ENCODE peak calls at places on chromosomes 6 and 20, in seven cellular contexts. B is OCI-LY7; O is AG10803; K is activated B cell treated with CpG ODN at 0.5 μM for 24 hours; W is CD8-positive, alpha-beta T cell; C is GM10248; U is A549. T is an unnamed sample.

GRCh38 chr6:106082735-106083398 is 3.3 kb upstream of the PRDM1 start:
- DNase-seq in B (no peak), O (peak; percentile 80), K (no peak), W (no peak), C (no peak), U (no peak), T (no peak)

GRCh38 chr20:8144282-8145245 is 12.5 kb downstream of the PLCB1 start:
- DNase-seq in B (no peak), O (peak; percentile 93), K (no peak), W (no peak), C (no peak), U (no peak), T (no peak)

GRCh38 chr6:108492131-108492766 is 68.5 kb upstream of the FOXO3 start:
- DNase-seq in B (peak; percentile 49), O (peak; percentile 58), K (no peak), W (no peak), C (peak; percentile 33), U (peak; percentile 38), T (no peak)

GRCh38 chr20:391041-391711 is 10.6 kb downstream of the TRIB3 start:
- DNase-seq in B (no peak), O (no peak), K (no peak), W (no peak), C (no peak), U (no peak), T (no peak)

GRCh38 chr6:22095886-22096285 is 200.9 kb downstream of the PRL start:
- DNase-seq in B (no peak), O (no peak), K (no peak), W (no peak), C (no peak), U (no peak), T (no peak)

GRCh38 chr20:61803416-61803902 is 262.2 kb downstream of the TAF4 start:
- DNase-seq in B (no peak), O (no peak), K (no peak), W (no peak), C (no peak), U (no peak), T (no peak)

GRCh38 chr6:146913842-146914562 is 290.2 kb upstream of the STXBP5 start:
- DNase-seq in B (no peak), O (peak; percentile 99), K (no peak), W (no peak), C (no peak), U (peak; percentile 90), T (peak; percentile 61)

GRCh38 chr6:21769405-21769851 is 175.9 kb downstream of the SOX4 start:
- DNase-seq in B (no peak), O (peak; percentile 88), K (no peak), W (no peak), C (no peak), U (no peak), T (no peak)

GRCh38 chr6:22886881-22887581 is 317.7 kb downstream of the HDGFL1 start:
- DNase-seq in B (no peak), O (peak; percentile 75), K (no peak), W (no peak), C (no peak), U (no peak), T (no peak)

GRCh38 chr6:154408906-154409500 is 52.4 kb upstream of the IPCEF1 start:
- DNase-seq in B (peak; percentile 11), O (no peak), K (no peak), W (no peak), C (no peak), U (peak; percentile 55), T (no peak)
- TF ChIP-seq CTCF in B (peak; percentile 28), O (peak; percentile 40), K (no peak), W (no peak), C (no peak), U (peak; percentile 59), T (peak; percentile 14)

GRCh38 chr6:39076993-39077535 is 28.5 kb downstream of the GLP1R start:
- DNase-seq in B (no peak), O (no peak), K (no peak), W (no peak), C (peak; percentile 29), U (no peak), T (no peak)
- TF ChIP-seq CTCF in B (no peak), O (no peak), K (no peak), W (no peak), C (no peak), U (no peak), T (no peak)

GRCh38 chr6:119078449-119079287 is at the start of gene FAM184A:
- DNase-seq in B (no peak), O (peak; percentile 30), K (peak; percentile 61), W (peak; percentile 68), C (peak; percentile 58), U (peak; percentile 33), T (peak; percentile 51)
- TF ChIP-seq CTCF in B (no peak), O (no peak), K (no peak), W (no peak), C (peak; percentile 25), U (peak; percentile 23), T (peak; percentile 26)

GRCh38 chr6:69729870-69730449 is 66.8 kb downstream of the LMBRD1 start:
- DNase-seq in B (peak; percentile 2), O (peak; percentile 1), K (no peak), W (no peak), C (no peak), U (no peak), T (no peak)
- TF ChIP-seq CTCF in B (peak; percentile 85), O (peak; percentile 52), K (no peak), W (peak; percentile 58), C (no peak), U (peak; percentile 34), T (peak; percentile 40)

GRCh38 chr20:30503992-30504570 is 753.4 kb upstream of the DEFB115 start:
- DNase-seq in B (no peak), O (no peak), K (no peak), W (no peak), C (no peak), U (no peak), T (no peak)
- TF ChIP-seq CTCF in B (no peak), O (no peak), K (no peak), W (no peak), C (no peak), U (no peak), T (no peak)

GRCh38 chr6:167966540-167966905 is 30.9 kb upstream of the KIF25 start:
- DNase-seq in B (no peak), O (no peak), K (no peak), W (no peak), C (no peak), U (no peak), T (no peak)
- TF ChIP-seq CTCF in B (no peak), O (no peak), K (no peak), W (no peak), C (no peak), U (no peak), T (no peak)

GRCh38 chr6:98539669-98540207 is 294.6 kb upstream of the POU3F2 start:
- DNase-seq in B (peak; percentile 26), O (no peak), K (no peak), W (no peak), C (no peak), U (no peak), T (no peak)
- TF ChIP-seq CTCF in B (peak; percentile 39), O (no peak), K (no peak), W (no peak), C (no peak), U (no peak), T (no peak)

DNA sequence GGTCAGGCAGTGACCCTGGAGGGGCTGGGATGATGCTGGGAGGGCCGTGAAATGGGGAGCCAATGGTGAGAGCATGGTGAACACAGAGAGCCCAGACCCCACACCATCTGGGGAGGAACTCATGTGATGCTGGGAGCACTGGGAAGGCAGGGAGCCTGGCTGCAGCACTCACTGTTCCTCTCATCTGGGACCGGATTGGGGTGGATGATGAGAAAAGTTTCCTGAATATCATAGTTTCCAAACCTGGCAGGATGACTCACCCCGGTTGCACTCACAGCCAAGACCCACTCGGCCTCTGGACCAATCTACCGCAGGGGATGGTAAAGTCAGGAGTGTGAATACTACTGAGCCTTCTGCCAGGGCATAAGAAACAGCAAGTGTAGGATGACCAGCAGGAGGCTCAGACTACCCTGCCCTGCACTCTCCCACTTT is 21.8 kb downstream of the ULBP1 start:
- DNase-seq in B (no peak), O (no peak), K (no peak), W (no peak), C (no peak), U (no peak), T (no peak)
- TF ChIP-seq CTCF in B (no peak), O (no peak), K (no peak), W (no peak), C (no peak), U (no peak), T (no peak)

T was measured in CD14-positive monocyte.